ENCODE peak calls at places on chromosomes 2 and 18, in eight cellular contexts. P is astrocyte, O is HCT116, V is DND-41, M is neural progenitor cell, Z is endothelial cell of umbilical vein, N is GM23248, G is K562. C is an unnamed sample.

GRCh38 chr18:79953921-79954651 is 2.6 kb upstream of the SLC66A2 start:
- DNase-seq in P (no peak), O (no peak), V (no peak), M (no peak), Z (no peak), N (no peak), G (no peak), C (no peak)

GRCh38 chr2:206088248-206088647 is 2.3 kb upstream of the INO80D start:
- DNase-seq in P (no peak), O (no peak), V (no peak), M (no peak), Z (no peak), N (no peak), G (no peak), C (no peak)

GRCh38 chr2:164764996-164765395 is 76.6 kb downstream of the COBLL1 start:
- DNase-seq in P (peak), O (no peak), V (no peak), M (no peak), Z (no peak), N (no peak), G (no peak), C (peak)

GRCh38 chr18:7908686-7909299 is 341.7 kb downstream of the PTPRM start:
- DNase-seq in P (no peak), O (no peak), V (no peak), M (no peak), Z (no peak), N (no peak), G (no peak), C (no peak)

GRCh38 chr18:8800445-8800844 is 95.1 kb downstream of the MTCL1 start:
- DNase-seq in P (peak), O (peak), V (no peak), M (peak), Z (peak), N (peak), G (no peak), C (peak)

GRCh38 chr18:32542221-32542798 is 71.6 kb upstream of the GAREM1 start:
- DNase-seq in P (no peak), O (no peak), V (no peak), M (peak), Z (no peak), N (no peak), G (no peak), C (peak)

GRCh38 chr18:36649205-36649604 is 179.6 kb downstream of the TPGS2 start:
- DNase-seq in P (no peak), O (no peak), V (no peak), M (no peak), Z (no peak), N (no peak), G (no peak), C (no peak)

GRCh38 chr2:108325756-108326155 is 37.1 kb downstream of the SULT1C2 start:
- DNase-seq in P (no peak), O (no peak), V (no peak), M (no peak), Z (no peak), N (peak), G (no peak), C (peak)

GRCh38 chr18:69400253-69400975 is at the start of gene DOK6:
- DNase-seq in P (peak), O (no peak), V (no peak), M (peak), Z (peak), N (peak), G (no peak), C (peak)

GRCh38 chr2:15634846-15635490 is 43.3 kb downstream of the DDX1 start:
- DNase-seq in P (peak), O (no peak), V (no peak), M (no peak), Z (peak), N (peak), G (no peak), C (no peak)

GRCh38 chr2:147927053-147927588 is 82.3 kb downstream of the ACVR2A start:
- DNase-seq in P (no peak), O (no peak), V (no peak), M (no peak), Z (no peak), N (no peak), G (no peak), C (no peak)

GRCh38 chr2:74735009-74735408 is 81.0 kb downstream of the SEMA4F start:
- DNase-seq in P (peak), O (no peak), V (no peak), M (no peak), Z (peak), N (peak), G (no peak), C (peak)

GRCh38 chr18:37266290-37266689 is 299.3 kb downstream of the CELF4 start:
- DNase-seq in P (no peak), O (no peak), V (no peak), M (peak), Z (no peak), N (no peak), G (peak), C (no peak)

GRCh38 chr2:236571161-236571560 is 1.5 kb downstream of the ACKR3 start:
- DNase-seq in P (no peak), O (no peak), V (no peak), M (no peak), Z (no peak), N (no peak), G (no peak), C (no peak)
- H3K4me3 ChIP-seq in P (peak), O (no peak), V (no peak), M (peak), Z (peak), N (peak), G (no peak), C (no peak)

GRCh38 chr2:120791243-120791960 is 55.7 kb downstream of the GLI2 start:
- DNase-seq in P (no peak), O (no peak), V (no peak), M (no peak), Z (no peak), N (peak), G (no peak), C (no peak)
- H3K4me2 ChIP-seq in P (peak), O (peak), V (no peak), M (no peak), Z (no peak), N (no peak), G (no peak), C (no peak)

DNA sequence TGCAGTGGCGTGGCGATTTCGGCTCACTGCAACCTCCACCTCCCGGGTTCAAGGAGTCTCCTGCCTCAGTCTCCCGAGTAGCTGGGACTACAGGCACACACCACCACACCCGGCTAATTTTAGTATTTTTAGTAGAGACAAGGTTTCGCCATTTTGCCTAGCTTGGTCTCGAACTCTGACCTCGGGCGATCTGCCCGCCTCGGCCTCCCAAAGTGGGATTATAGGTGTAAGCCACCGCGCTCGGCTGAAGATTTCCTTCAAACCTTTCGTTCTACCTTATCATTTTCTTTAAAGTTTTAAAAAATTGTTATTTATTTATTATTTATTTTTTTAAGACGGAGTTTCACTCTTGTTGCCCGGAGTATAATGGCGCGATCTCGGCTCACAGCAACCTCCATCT is 979 bp upstream of the WDR43 start:
- DNase-seq in P (no peak), O (no peak), V (no peak), M (no peak), Z (no peak), N (no peak), G (no peak), C (no peak)
- H3K4me3 ChIP-seq in P (no peak), O (peak), V (no peak), M (no peak), Z (no peak), N (no peak), G (no peak), C (no peak)

GRCh38 chr18:12034241-12035100 is 53.2 kb downstream of the IMPA2 start:
- DNase-seq in P (no peak), O (no peak), V (no peak), M (no peak), Z (no peak), N (no peak), G (no peak), C (no peak)

GRCh38 chr18:12031836-12032235 is 50.5 kb downstream of the IMPA2 start:
- DNase-seq in P (peak), O (no peak), V (no peak), M (no peak), Z (no peak), N (peak), G (no peak), C (peak)

GRCh38 chr18:12032786-12033642 is 51.7 kb downstream of the IMPA2 start:
- DNase-seq in P (peak), O (no peak), V (no peak), M (no peak), Z (no peak), N (peak), G (no peak), C (peak)

GRCh38 chr18:12035481-12035880 is 54.2 kb downstream of the IMPA2 start:
- DNase-seq in P (no peak), O (no peak), V (no peak), M (no peak), Z (no peak), N (no peak), G (no peak), C (no peak)

DNA sequence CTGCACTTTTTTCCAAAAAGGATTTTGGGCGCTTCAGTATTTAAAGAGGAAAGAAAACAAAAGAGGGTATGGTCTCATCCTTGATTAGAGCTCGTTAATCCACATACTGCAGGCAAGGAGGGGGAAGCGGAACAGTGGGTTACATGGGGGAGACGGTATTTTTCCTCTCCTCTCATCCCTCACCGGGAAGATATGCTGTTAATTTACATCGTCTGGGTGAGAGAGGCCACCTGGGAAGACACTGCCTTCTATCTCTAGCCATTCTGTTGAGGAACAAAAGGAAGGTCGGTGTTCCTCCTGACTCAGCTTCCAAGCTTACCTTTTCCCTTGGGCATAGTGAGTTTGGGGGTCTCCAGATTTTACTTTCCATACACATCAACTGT is 52.3 kb downstream of the IMPA2 start:
- DNase-seq in P (no peak), O (no peak), V (no peak), M (no peak), Z (no peak), N (no peak), G (no peak), C (no peak)
- H3K4me2 ChIP-seq in P (no peak), O (no peak), V (no peak), M (no peak), Z (no peak), N (no peak), G (no peak), C (no peak)

GRCh38 chr2:197137234-197137633 is 173.3 kb downstream of the ANKRD44 start:
- DNase-seq in P (peak), O (no peak), V (no peak), M (no peak), Z (peak), N (peak), G (no peak), C (peak)
- H3K4me3 ChIP-seq in P (no peak), O (no peak), V (no peak), M (no peak), Z (peak), N (no peak), G (no peak), C (no peak)

GRCh38 chr2:193670478-193670877 is 1475.7 kb upstream of the TMEFF2 start:
- DNase-seq in P (no peak), O (no peak), V (no peak), M (no peak), Z (no peak), N (no peak), G (no peak), C (no peak)
- H3K4me2 ChIP-seq in P (no peak), O (no peak), V (no peak), M (no peak), Z (no peak), N (no peak), G (no peak), C (no peak)

DNA sequence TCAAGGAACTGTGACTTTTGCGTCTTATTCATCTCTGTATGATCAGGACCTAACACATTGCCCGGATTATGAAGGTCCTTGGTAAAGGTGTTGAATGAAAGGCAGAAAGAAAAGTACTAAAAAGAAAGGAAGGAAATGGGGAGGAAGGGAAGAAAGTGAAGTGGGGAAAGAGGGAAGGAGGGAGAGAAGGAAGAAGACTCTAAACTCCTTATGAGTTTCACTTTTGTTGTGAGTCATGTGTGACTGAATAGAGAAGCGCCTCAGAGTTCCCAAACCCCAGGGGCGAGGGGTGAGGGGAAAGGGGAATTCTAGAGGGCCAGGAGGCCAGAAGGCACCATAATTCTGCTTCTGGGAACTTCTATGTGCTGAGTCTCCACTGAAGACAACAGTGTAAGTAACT is 30.9 kb upstream of the OSBPL6 start:
- DNase-seq in P (no peak), O (no peak), V (no peak), M (no peak), Z (no peak), N (peak), G (no peak), C (no peak)
- H3K4me3 ChIP-seq in P (no peak), O (no peak), V (no peak), M (no peak), Z (no peak), N (peak), G (no peak), C (no peak)

GRCh38 chr2:201908901-201909300 is 102.6 kb downstream of the CDK15 start:
- DNase-seq in P (peak), O (no peak), V (no peak), M (no peak), Z (no peak), N (peak), G (no peak), C (no peak)
- H3K4me2 ChIP-seq in P (peak), O (no peak), V (peak), M (no peak), Z (no peak), N (no peak), G (no peak), C (peak)

C was measured in fibroblast of lung.